ENCODE peak calls at places on chromosomes 16 and 17, in four cellular contexts. One of them, this sample, is unnamed.

GRCh38 chr17:31596382-31597323 is 205.2 kb downstream of the RAB11FIP4 start:
- DNase-seq in HCEC 1CT: peak
- DNase-seq in activated T-helper 1 cell treated with Interleukin-2 at 50 U/mL for 16 hours: no peak
- DNase-seq in A549: peak
- DNase-seq in this sample: no peak

GRCh38 chr17:4551796-4552525 is 3.2 kb downstream of the MYBBP1A start:
- DNase-seq in HCEC 1CT: no peak
- DNase-seq in activated T-helper 1 cell treated with Interleukin-2 at 50 U/mL for 16 hours: no peak
- DNase-seq in A549: no peak
- DNase-seq in this sample: no peak

GRCh38 chr17:39014044-39014794 is 47.0 kb upstream of the FBXO47 start:
- DNase-seq in HCEC 1CT: peak
- DNase-seq in activated T-helper 1 cell treated with Interleukin-2 at 50 U/mL for 16 hours: no peak
- DNase-seq in A549: no peak
- DNase-seq in this sample: no peak

GRCh38 chr16:20611350-20611902 is 35.3 kb upstream of the ACSM2B start:
- DNase-seq in HCEC 1CT: no peak
- DNase-seq in activated T-helper 1 cell treated with Interleukin-2 at 50 U/mL for 16 hours: no peak
- DNase-seq in A549: no peak
- DNase-seq in this sample: no peak

GRCh38 chr17:82103588-82104451 is 5.8 kb upstream of the FASN start:
- DNase-seq in HCEC 1CT: no peak
- DNase-seq in activated T-helper 1 cell treated with Interleukin-2 at 50 U/mL for 16 hours: no peak
- DNase-seq in A549: no peak
- DNase-seq in this sample: no peak

GRCh38 chr17:12549499-12549901 is 116.2 kb upstream of the MYOCD start:
- DNase-seq in HCEC 1CT: peak
- DNase-seq in activated T-helper 1 cell treated with Interleukin-2 at 50 U/mL for 16 hours: no peak
- DNase-seq in A549: no peak
- DNase-seq in this sample: no peak

GRCh38 chr16:4226251-4227039 is 15.4 kb downstream of the SRL start:
- DNase-seq in HCEC 1CT: no peak
- DNase-seq in activated T-helper 1 cell treated with Interleukin-2 at 50 U/mL for 16 hours: no peak
- DNase-seq in A549: no peak
- DNase-seq in this sample: no peak

GRCh38 chr17:3569534-3570137 is 12.0 kb upstream of the TRPV3 start:
- DNase-seq in HCEC 1CT: no peak
- DNase-seq in activated T-helper 1 cell treated with Interleukin-2 at 50 U/mL for 16 hours: no peak
- DNase-seq in A549: no peak
- DNase-seq in this sample: no peak

GRCh38 chr16:27221576-27222498 is 18.5 kb downstream of the KDM8 start:
- DNase-seq in HCEC 1CT: no peak
- DNase-seq in activated T-helper 1 cell treated with Interleukin-2 at 50 U/mL for 16 hours: no peak
- DNase-seq in A549: no peak
- DNase-seq in this sample: no peak

GRCh38 chr17:81332949-81333570 is 38.0 kb upstream of the SLC38A10 start:
- DNase-seq in HCEC 1CT: no peak
- DNase-seq in activated T-helper 1 cell treated with Interleukin-2 at 50 U/mL for 16 hours: no peak
- DNase-seq in A549: no peak
- DNase-seq in this sample: no peak

GRCh38 chr16:81040837-81041236 is 5.2 kb downstream of the ATMIN start:
- DNase-seq in HCEC 1CT: no peak
- DNase-seq in activated T-helper 1 cell treated with Interleukin-2 at 50 U/mL for 16 hours: no peak
- DNase-seq in A549: no peak
- DNase-seq in this sample: no peak

GRCh38 chr16:10679921-10680320 is 14.8 kb downstream of the TEKT5 start:
- DNase-seq in HCEC 1CT: no peak
- DNase-seq in activated T-helper 1 cell treated with Interleukin-2 at 50 U/mL for 16 hours: no peak
- DNase-seq in A549: no peak
- DNase-seq in this sample: no peak

GRCh38 chr17:13812350-13812749 is 210.6 kb upstream of the HS3ST3A1 start:
- DNase-seq in HCEC 1CT: no peak
- DNase-seq in activated T-helper 1 cell treated with Interleukin-2 at 50 U/mL for 16 hours: no peak
- DNase-seq in A549: no peak
- DNase-seq in this sample: no peak

GRCh38 chr16:1019234-1019933 is 37.8 kb downstream of the SOX8 start:
- DNase-seq in HCEC 1CT: peak
- DNase-seq in activated T-helper 1 cell treated with Interleukin-2 at 50 U/mL for 16 hours: no peak
- DNase-seq in A549: no peak
- DNase-seq in this sample: no peak

GRCh38 chr16:89134269-89134668 is 37.3 kb upstream of the CDH15 start:
- DNase-seq in HCEC 1CT: no peak
- DNase-seq in activated T-helper 1 cell treated with Interleukin-2 at 50 U/mL for 16 hours: no peak
- DNase-seq in A549: no peak
- DNase-seq in this sample: no peak

GRCh38 chr16:30867747-30868146 is 26.1 kb downstream of the BCL7C start:
- DNase-seq in HCEC 1CT: peak
- DNase-seq in activated T-helper 1 cell treated with Interleukin-2 at 50 U/mL for 16 hours: no peak
- DNase-seq in A549: peak
- DNase-seq in this sample: no peak

GRCh38 chr17:45905812-45906211 is 11.5 kb downstream of the MAPT start:
- DNase-seq in HCEC 1CT: no peak
- DNase-seq in activated T-helper 1 cell treated with Interleukin-2 at 50 U/mL for 16 hours: no peak
- DNase-seq in A549: no peak
- DNase-seq in this sample: no peak

GRCh38 chr16:6684076-6684673 is 648.5 kb upstream of the RBFOX1 start:
- DNase-seq in HCEC 1CT: no peak
- DNase-seq in activated T-helper 1 cell treated with Interleukin-2 at 50 U/mL for 16 hours: no peak
- DNase-seq in A549: peak
- DNase-seq in this sample: no peak

GRCh38 chr17:31931781-31932180 is 5.0 kb upstream of the SUZ12 start:
- DNase-seq in HCEC 1CT: no peak
- DNase-seq in activated T-helper 1 cell treated with Interleukin-2 at 50 U/mL for 16 hours: no peak
- DNase-seq in A549: no peak
- DNase-seq in this sample: no peak

GRCh38 chr16:31707743-31708335 is 165.8 kb upstream of the ZNF267 start:
- DNase-seq in HCEC 1CT: no peak
- DNase-seq in activated T-helper 1 cell treated with Interleukin-2 at 50 U/mL for 16 hours: no peak
- DNase-seq in A549: no peak
- DNase-seq in this sample: no peak

This sample was measured in activated T-helper 9 cell treated with anti-CD3 and anti-CD28 coated beads, Interleukin-2, amount 50 U/mL, for 16 hours.